ENCODE peak calls at places on chromosomes 12 and 14, in six cellular contexts. One of them, this sample, is unnamed.

GRCh38 chr12:101863971-101864370 is 13.4 kb upstream of the DRAM1 start:
- DNase-seq in GM23338: no peak
- DNase-seq in fibroblast of lung: no peak
- DNase-seq in AG04450: no peak
- DNase-seq in CD8-positive, alpha-beta T cell: no peak
- DNase-seq in psoas muscle: no peak
- DNase-seq in this sample: no peak

GRCh38 chr12:109542014-109542413 is 31.3 kb downstream of the MMAB start:
- DNase-seq in GM23338: no peak
- DNase-seq in fibroblast of lung: peak
- DNase-seq in CD8-positive, alpha-beta T cell: no peak
- DNase-seq in AG04450: no peak
- DNase-seq in psoas muscle: no peak
- DNase-seq in this sample: no peak

GRCh38 chr12:32549675-32550079 is 129.4 kb upstream of the DNM1L start:
- DNase-seq in psoas muscle: no peak
- DNase-seq in GM23338: peak
- DNase-seq in CD8-positive, alpha-beta T cell: no peak
- DNase-seq in AG04450: no peak
- DNase-seq in fibroblast of lung: peak
- DNase-seq in this sample: no peak

GRCh38 chr14:74014299-74014698 is 4.8 kb downstream of the ENTPD5 start:
- DNase-seq in AG04450: no peak
- DNase-seq in GM23338: no peak
- DNase-seq in psoas muscle: no peak
- DNase-seq in CD8-positive, alpha-beta T cell: no peak
- DNase-seq in fibroblast of lung: no peak
- DNase-seq in this sample: no peak

GRCh38 chr12:92971869-92972524 is 42.9 kb upstream of the EEA1 start:
- DNase-seq in GM23338: no peak
- DNase-seq in AG04450: peak
- DNase-seq in CD8-positive, alpha-beta T cell: no peak
- DNase-seq in psoas muscle: no peak
- DNase-seq in fibroblast of lung: peak
- DNase-seq in this sample: peak

GRCh38 chr12:94340568-94340967 is 119.1 kb downstream of the CEP83 start:
- DNase-seq in fibroblast of lung: no peak
- DNase-seq in AG04450: no peak
- DNase-seq in GM23338: no peak
- DNase-seq in CD8-positive, alpha-beta T cell: no peak
- DNase-seq in psoas muscle: no peak
- DNase-seq in this sample: no peak

GRCh38 chr14:54002653-54003052 is 46.0 kb upstream of the BMP4 start:
- DNase-seq in AG04450: peak
- DNase-seq in psoas muscle: no peak
- DNase-seq in fibroblast of lung: peak
- DNase-seq in GM23338: no peak
- DNase-seq in CD8-positive, alpha-beta T cell: no peak
- DNase-seq in this sample: no peak

GRCh38 chr14:33914676-33915516 is 36.0 kb downstream of the EGLN3 start:
- DNase-seq in CD8-positive, alpha-beta T cell: no peak
- DNase-seq in AG04450: no peak
- DNase-seq in psoas muscle: no peak
- DNase-seq in GM23338: no peak
- DNase-seq in fibroblast of lung: peak
- DNase-seq in this sample: no peak

GRCh38 chr12:75366629-75367028 is 24.3 kb upstream of the GLIPR1L2 start:
- DNase-seq in CD8-positive, alpha-beta T cell: no peak
- DNase-seq in GM23338: peak
- DNase-seq in AG04450: no peak
- DNase-seq in psoas muscle: no peak
- DNase-seq in fibroblast of lung: peak
- DNase-seq in this sample: no peak

GRCh38 chr12:52787324-52787996 is 8.5 kb downstream of the KRT3 start:
- DNase-seq in fibroblast of lung: no peak
- DNase-seq in AG04450: no peak
- DNase-seq in GM23338: no peak
- DNase-seq in CD8-positive, alpha-beta T cell: no peak
- DNase-seq in psoas muscle: no peak
- DNase-seq in this sample: no peak

GRCh38 chr12:106282457-106283097 is 20.0 kb upstream of the TCP11L2 start:
- DNase-seq in psoas muscle: peak
- DNase-seq in CD8-positive, alpha-beta T cell: peak
- DNase-seq in GM23338: peak
- DNase-seq in fibroblast of lung: peak
- DNase-seq in AG04450: no peak
- DNase-seq in this sample: no peak

GRCh38 chr12:130617219-130617618 is 98.9 kb downstream of the RIMBP2 start:
- DNase-seq in GM23338: no peak
- DNase-seq in psoas muscle: no peak
- DNase-seq in AG04450: no peak
- DNase-seq in fibroblast of lung: no peak
- DNase-seq in CD8-positive, alpha-beta T cell: no peak
- DNase-seq in this sample: no peak

GRCh38 chr14:100589071-100589759 is 2.0 kb upstream of the BEGAIN start:
- DNase-seq in fibroblast of lung: no peak
- DNase-seq in psoas muscle: peak
- DNase-seq in GM23338: peak
- DNase-seq in CD8-positive, alpha-beta T cell: no peak
- DNase-seq in AG04450: no peak
- DNase-seq in this sample: no peak

GRCh38 chr14:88518592-88519512 is 36.0 kb downstream of the PTPN21 start:
- DNase-seq in AG04450: peak
- DNase-seq in CD8-positive, alpha-beta T cell: no peak
- DNase-seq in fibroblast of lung: peak
- DNase-seq in psoas muscle: no peak
- DNase-seq in GM23338: no peak
- DNase-seq in this sample: no peak

GRCh38 chr14:61025239-61026223 is 44.5 kb downstream of the SLC38A6 start:
- DNase-seq in AG04450: peak
- DNase-seq in psoas muscle: peak
- DNase-seq in fibroblast of lung: peak
- DNase-seq in CD8-positive, alpha-beta T cell: peak
- DNase-seq in GM23338: peak
- DNase-seq in this sample: peak

GRCh38 chr12:92945659-92946220 is 16.6 kb upstream of the EEA1 start:
- DNase-seq in CD8-positive, alpha-beta T cell: no peak
- DNase-seq in AG04450: no peak
- DNase-seq in GM23338: no peak
- DNase-seq in psoas muscle: no peak
- DNase-seq in fibroblast of lung: no peak
- DNase-seq in this sample: no peak

GRCh38 chr14:38548091-38548490 is 292.2 kb upstream of the CLEC14A start:
- DNase-seq in psoas muscle: no peak
- DNase-seq in fibroblast of lung: peak
- DNase-seq in GM23338: no peak
- DNase-seq in CD8-positive, alpha-beta T cell: no peak
- DNase-seq in AG04450: no peak
- DNase-seq in this sample: no peak

GRCh38 chr14:93960108-93960475 is 16.3 kb downstream of the ASB2 start:
- DNase-seq in CD8-positive, alpha-beta T cell: no peak
- DNase-seq in GM23338: no peak
- DNase-seq in AG04450: no peak
- DNase-seq in psoas muscle: no peak
- DNase-seq in fibroblast of lung: peak
- DNase-seq in this sample: no peak

GRCh38 chr12:52190860-52191729 is 719 bp downstream of the KRT80 start:
- DNase-seq in AG04450: no peak
- DNase-seq in fibroblast of lung: peak
- DNase-seq in psoas muscle: no peak
- DNase-seq in CD8-positive, alpha-beta T cell: no peak
- DNase-seq in GM23338: no peak
- DNase-seq in this sample: no peak

GRCh38 chr14:36820901-36821300 is 159.2 kb downstream of the PAX9 start:
- DNase-seq in CD8-positive, alpha-beta T cell: no peak
- DNase-seq in psoas muscle: no peak
- DNase-seq in GM23338: no peak
- DNase-seq in AG04450: no peak
- DNase-seq in fibroblast of lung: no peak
- DNase-seq in this sample: no peak

GRCh38 chr12:9813821-9814798 is 13.2 kb upstream of the KLRF1 start:
- DNase-seq in GM23338: peak
- DNase-seq in fibroblast of lung: peak
- DNase-seq in CD8-positive, alpha-beta T cell: peak
- DNase-seq in AG04450: no peak
- DNase-seq in psoas muscle: peak
- DNase-seq in this sample: peak

GRCh38 chr12:42588308-42588836 is 1.2 kb downstream of the PRICKLE1 start:
- DNase-seq in CD8-positive, alpha-beta T cell: no peak
- DNase-seq in fibroblast of lung: no peak
- DNase-seq in AG04450: no peak
- DNase-seq in GM23338: no peak
- DNase-seq in psoas muscle: no peak
- DNase-seq in this sample: no peak

GRCh38 chr14:99910337-99911268 is 117.4 kb downstream of the EML1 start:
- DNase-seq in psoas muscle: no peak
- DNase-seq in CD8-positive, alpha-beta T cell: no peak
- DNase-seq in GM23338: no peak
- DNase-seq in AG04450: peak
- DNase-seq in fibroblast of lung: peak
- DNase-seq in this sample: no peak

GRCh38 chr14:39083127-39083526 is 19.9 kb downstream of the SEC23A start:
- DNase-seq in GM23338: no peak
- DNase-seq in AG04450: no peak
- DNase-seq in psoas muscle: no peak
- DNase-seq in fibroblast of lung: no peak
- DNase-seq in CD8-positive, alpha-beta T cell: no peak
- DNase-seq in this sample: no peak

GRCh38 chr12:41962171-41962572 is 182.5 kb downstream of the GXYLT1 start:
- DNase-seq in AG04450: no peak
- DNase-seq in CD8-positive, alpha-beta T cell: no peak
- DNase-seq in GM23338: no peak
- DNase-seq in psoas muscle: peak
- DNase-seq in fibroblast of lung: no peak
- DNase-seq in this sample: no peak

GRCh38 chr14:104986487-104987164 is 1.0 kb downstream of the CLBA1 start:
- DNase-seq in fibroblast of lung: no peak
- DNase-seq in psoas muscle: peak
- DNase-seq in AG04450: no peak
- DNase-seq in GM23338: no peak
- DNase-seq in CD8-positive, alpha-beta T cell: no peak
- DNase-seq in this sample: no peak

GRCh38 chr14:104982548-104983230 is 2.9 kb upstream of the CLBA1 start:
- DNase-seq in AG04450: no peak
- DNase-seq in fibroblast of lung: no peak
- DNase-seq in CD8-positive, alpha-beta T cell: no peak
- DNase-seq in psoas muscle: no peak
- DNase-seq in GM23338: no peak
- DNase-seq in this sample: no peak

GRCh38 chr14:104985675-104986486 is at the start of gene CLBA1:
- DNase-seq in psoas muscle: peak
- DNase-seq in AG04450: peak
- DNase-seq in fibroblast of lung: peak
- DNase-seq in CD8-positive, alpha-beta T cell: peak
- DNase-seq in GM23338: peak
- DNase-seq in this sample: peak

GRCh38 chr14:104983231-104983721 is 2.3 kb upstream of the CLBA1 start:
- DNase-seq in AG04450: no peak
- DNase-seq in psoas muscle: no peak
- DNase-seq in fibroblast of lung: no peak
- DNase-seq in CD8-positive, alpha-beta T cell: no peak
- DNase-seq in GM23338: no peak
- DNase-seq in this sample: no peak

GRCh38 chr14:104984056-104984894 is 1.3 kb upstream of the CLBA1 start:
- DNase-seq in psoas muscle: peak
- DNase-seq in CD8-positive, alpha-beta T cell: no peak
- DNase-seq in AG04450: no peak
- DNase-seq in fibroblast of lung: no peak
- DNase-seq in GM23338: no peak
- DNase-seq in this sample: no peak
- TF ChIP-seq CTCF in psoas muscle: no peak
- TF ChIP-seq CTCF in CD8-positive, alpha-beta T cell: no peak
- TF ChIP-seq CTCF in AG04450: no peak
- TF ChIP-seq CTCF in fibroblast of lung: no peak
- TF ChIP-seq CTCF in GM23338: no peak
- TF ChIP-seq CTCF in this sample: no peak

GRCh38 chr14:91063119-91063518 is 2.7 kb upstream of the RPS6KA5 start:
- DNase-seq in AG04450: no peak
- DNase-seq in CD8-positive, alpha-beta T cell: no peak
- DNase-seq in GM23338: no peak
- DNase-seq in fibroblast of lung: no peak
- DNase-seq in psoas muscle: no peak
- DNase-seq in this sample: peak

GRCh38 chr14:91061309-91061887 is 957 bp upstream of the RPS6KA5 start:
- DNase-seq in psoas muscle: no peak
- DNase-seq in AG04450: no peak
- DNase-seq in fibroblast of lung: no peak
- DNase-seq in GM23338: no peak
- DNase-seq in CD8-positive, alpha-beta T cell: no peak
- DNase-seq in this sample: no peak

GRCh38 chr14:91059576-91060471 is 617 bp downstream of the RPS6KA5 start:
- DNase-seq in fibroblast of lung: no peak
- DNase-seq in AG04450: no peak
- DNase-seq in CD8-positive, alpha-beta T cell: peak
- DNase-seq in GM23338: peak
- DNase-seq in psoas muscle: peak
- DNase-seq in this sample: peak

GRCh38 chr14:91062600-91062999 is 2.2 kb upstream of the RPS6KA5 start:
- DNase-seq in AG04450: no peak
- DNase-seq in GM23338: no peak
- DNase-seq in fibroblast of lung: no peak
- DNase-seq in psoas muscle: no peak
- DNase-seq in CD8-positive, alpha-beta T cell: no peak
- DNase-seq in this sample: no peak

GRCh38 chr14:91060472-91061308 is at the start of gene RPS6KA5:
- DNase-seq in CD8-positive, alpha-beta T cell: peak
- DNase-seq in fibroblast of lung: peak
- DNase-seq in AG04450: peak
- DNase-seq in GM23338: peak
- DNase-seq in psoas muscle: peak
- DNase-seq in this sample: peak
- TF ChIP-seq CTCF in CD8-positive, alpha-beta T cell: no peak
- TF ChIP-seq CTCF in fibroblast of lung: no peak
- TF ChIP-seq CTCF in AG04450: no peak
- TF ChIP-seq CTCF in GM23338: no peak
- TF ChIP-seq CTCF in psoas muscle: no peak
- TF ChIP-seq CTCF in this sample: no peak

GRCh38 chr12:46677749-46678148 is 148.0 kb downstream of the SLC38A4 start:
- DNase-seq in AG04450: no peak
- DNase-seq in CD8-positive, alpha-beta T cell: no peak
- DNase-seq in fibroblast of lung: peak
- DNase-seq in GM23338: peak
- DNase-seq in psoas muscle: no peak
- DNase-seq in this sample: no peak
- TF ChIP-seq CTCF in AG04450: peak
- TF ChIP-seq CTCF in CD8-positive, alpha-beta T cell: no peak
- TF ChIP-seq CTCF in fibroblast of lung: peak
- TF ChIP-seq CTCF in GM23338: peak
- TF ChIP-seq CTCF in psoas muscle: peak
- TF ChIP-seq CTCF in this sample: peak

DNA sequence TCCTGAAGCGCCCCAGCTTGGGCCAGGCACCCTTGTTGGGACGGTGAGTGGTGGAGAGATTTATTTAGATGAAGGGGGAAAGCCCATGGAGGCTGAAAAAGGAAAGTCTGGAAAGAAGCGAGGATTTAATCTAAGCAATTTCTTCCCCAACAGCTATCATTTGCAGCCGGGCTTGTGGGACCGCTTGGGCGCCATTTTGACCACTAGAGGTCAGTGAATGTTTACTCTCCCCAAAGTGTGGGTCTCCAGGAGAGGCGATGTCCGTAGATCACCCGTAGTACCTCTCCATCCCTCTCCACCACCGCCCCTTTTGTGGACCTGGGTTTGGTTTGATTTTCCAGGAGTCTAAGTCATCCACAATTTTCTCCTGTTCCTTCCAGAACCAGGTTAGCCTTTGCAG is 91.2 kb upstream of the PARP11 start:
- DNase-seq in psoas muscle: no peak
- DNase-seq in CD8-positive, alpha-beta T cell: no peak
- DNase-seq in fibroblast of lung: no peak
- DNase-seq in AG04450: no peak
- DNase-seq in GM23338: peak
- DNase-seq in this sample: no peak
- TF ChIP-seq CTCF in psoas muscle: no peak
- TF ChIP-seq CTCF in CD8-positive, alpha-beta T cell: no peak
- TF ChIP-seq CTCF in fibroblast of lung: peak
- TF ChIP-seq CTCF in AG04450: peak
- TF ChIP-seq CTCF in GM23338: peak
- TF ChIP-seq CTCF in this sample: peak

This sample was measured in GM06990.